ENCODE peak calls at places on chromosomes 2 and 18, in four cellular contexts. B is kidney epithelial cell; C is CD8-positive, alpha-beta T cell; Q is astrocyte of the spinal cord. R is an unnamed sample.

GRCh38 chr2:174335605-174336402 is 1.1 kb downstream of the SP9 start:
- DNase-seq in B (no peak), C (no peak), Q (no peak), R (no peak)

GRCh38 chr2:161650116-161651015 is 26.1 kb downstream of the SLC4A10 start:
- DNase-seq in B (no peak), C (no peak), Q (no peak), R (no peak)

GRCh38 chr2:222424729-222425671 is 657 bp downstream of the SGPP2 start:
- DNase-seq in Q (no peak), C (no peak), B (no peak), R (no peak)

GRCh38 chr2:149119358-149119757 is 80.9 kb downstream of the LYPD6B start:
- DNase-seq in B (no peak), Q (no peak), C (no peak), R (no peak)

GRCh38 chr2:9979977-9980376 is 28.5 kb downstream of the GRHL1 start:
- DNase-seq in Q (no peak), B (no peak), C (no peak), R (no peak)

GRCh38 chr2:33859791-33860461 is 260.8 kb upstream of the FAM98A start:
- DNase-seq in C (no peak), Q (peak; percentile 2), B (no peak), R (no peak)

GRCh38 chr18:49613741-49614151 is 51.9 kb downstream of the LIPG start:
- DNase-seq in B (no peak), C (no peak), Q (no peak), R (no peak)

GRCh38 chr2:119734051-119734450 is 25.7 kb upstream of the PTPN4 start:
- DNase-seq in C (no peak), B (no peak), Q (no peak), R (no peak)

GRCh38 chr18:702957-703659 is 9.3 kb downstream of the ENOSF1 start:
- DNase-seq in C (no peak), Q (peak; percentile 81), B (peak; percentile 71), R (peak; percentile 95)

GRCh38 chr2:44358498-44358897 is 2.8 kb downstream of the PREPL start:
- DNase-seq in C (peak; percentile 26), B (peak; percentile 53), Q (peak; percentile 72), R (no peak)

GRCh38 chr18:11607897-11608296 is 1.5 kb upstream of the SLC35G4 start:
- DNase-seq in C (no peak), Q (no peak), B (peak; percentile 1), R (no peak)

GRCh38 chr2:160353166-160353565 is 140.4 kb downstream of the RBMS1 start:
- DNase-seq in B (no peak), C (no peak), Q (no peak), R (no peak)
- TF ChIP-seq CTCF in B (no peak), C (peak; percentile 64), Q (peak; percentile 21), R (peak; percentile 18)

GRCh38 chr2:229914182-229914581 is 7.6 kb downstream of the TRIP12 start:
- DNase-seq in B (no peak), Q (no peak), C (no peak), R (peak; percentile 42)

GRCh38 chr2:229905601-229906000 is 16.2 kb downstream of the TRIP12 start:
- DNase-seq in Q (no peak), B (no peak), C (no peak), R (no peak)

GRCh38 chr2:229909090-229909489 is 12.7 kb downstream of the TRIP12 start:
- DNase-seq in C (no peak), B (no peak), Q (no peak), R (no peak)

GRCh38 chr2:229910147-229910831 is 11.5 kb downstream of the TRIP12 start:
- DNase-seq in Q (no peak), B (no peak), C (no peak), R (no peak)

DNA sequence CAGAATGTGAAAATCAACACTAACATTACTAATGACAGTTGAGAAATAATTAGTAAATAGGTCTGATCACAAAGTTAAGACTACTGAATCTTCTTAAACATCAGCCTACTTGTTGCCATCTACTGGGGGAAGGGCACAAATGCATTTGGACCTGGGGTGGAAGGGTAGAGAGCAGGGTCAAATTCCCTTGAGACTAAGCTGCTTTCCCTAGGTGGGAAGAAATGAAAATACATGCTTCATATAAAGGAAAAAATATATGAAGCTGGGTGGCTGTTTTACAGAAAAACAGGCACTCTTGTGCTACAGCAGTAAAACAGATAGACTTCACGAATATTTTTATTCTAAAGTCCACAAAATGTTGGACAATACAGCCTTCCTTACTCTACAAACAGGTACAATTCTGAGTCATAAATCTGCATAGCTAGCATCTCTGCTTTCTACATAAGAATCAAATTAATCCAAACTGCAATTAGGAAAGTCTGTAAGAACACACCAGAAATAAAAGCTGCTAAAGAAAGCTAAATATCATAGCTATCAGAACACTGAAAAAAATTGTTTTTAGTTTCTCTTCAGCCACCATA is 10.9 kb downstream of the TRIP12 start:
- DNase-seq in C (no peak), B (no peak), Q (no peak), R (no peak)
- TF ChIP-seq CTCF in C (peak; percentile 44), B (peak; percentile 39), Q (peak; percentile 42), R (peak; percentile 29)

GRCh38 chr2:239928457-239929350 is 96.4 kb downstream of the NDUFA10 start:
- DNase-seq in C (no peak), B (no peak), Q (no peak), R (no peak)
- TF ChIP-seq CTCF in C (no peak), B (no peak), Q (no peak), R (no peak)

DNA sequence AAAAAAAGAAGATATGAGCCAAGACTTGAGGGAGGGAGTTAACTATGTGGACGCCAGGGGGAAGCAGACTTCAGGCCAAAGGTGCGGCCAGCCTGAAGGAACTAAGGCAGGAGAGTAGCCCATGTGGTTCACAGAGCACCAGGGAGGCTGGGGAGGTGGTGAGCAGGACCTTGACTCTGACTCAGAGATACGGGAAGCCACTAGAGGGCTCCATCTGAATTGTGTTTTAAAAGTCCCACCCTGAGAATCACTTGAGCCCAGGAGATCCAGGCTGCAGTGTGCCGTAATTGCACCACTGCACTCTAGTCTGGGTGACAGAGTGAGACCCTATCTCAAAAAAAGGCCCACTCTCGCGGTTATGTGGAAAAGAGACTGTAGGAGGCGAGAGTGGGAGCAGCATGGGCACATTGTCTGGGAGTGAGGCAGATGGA is 12.3 kb downstream of the CEP192 start:
- DNase-seq in C (no peak), B (peak; percentile 21), Q (peak; percentile 80), R (peak; percentile 86)
- TF ChIP-seq CTCF in C (peak; percentile 28), B (peak; percentile 41), Q (peak; percentile 61), R (peak; percentile 62)

DNA sequence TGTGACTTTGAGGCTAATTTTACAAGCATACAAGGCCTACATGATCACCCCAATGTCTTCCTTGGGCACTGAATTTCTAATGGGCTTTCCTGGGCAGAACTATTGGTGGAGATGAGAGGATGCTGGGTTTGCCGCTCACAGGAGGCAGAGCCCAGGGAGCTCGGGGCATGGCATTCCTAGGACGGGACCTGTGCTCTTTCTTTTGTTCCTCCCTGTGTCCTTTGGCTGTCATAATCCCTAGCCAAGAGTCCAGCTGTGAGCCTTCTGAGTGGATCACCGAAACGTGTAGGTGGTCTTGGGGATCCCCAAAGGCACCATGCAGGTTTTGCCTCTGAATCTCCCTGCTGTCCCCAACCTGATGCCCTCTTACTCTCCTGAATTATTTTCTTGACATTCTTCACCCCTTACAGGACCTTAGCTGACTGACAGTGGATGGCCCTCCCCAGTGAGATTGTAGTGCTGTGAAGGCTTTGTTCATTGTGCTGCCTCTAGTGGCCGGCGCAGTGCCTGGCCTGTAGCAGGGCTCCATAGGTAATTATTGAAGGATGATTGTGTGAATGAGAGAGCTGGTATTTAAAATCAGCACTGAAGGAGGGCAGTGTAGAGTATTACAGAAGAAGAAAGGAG is 221.9 kb downstream of the ZNF407 start:
- DNase-seq in Q (no peak), C (no peak), B (no peak), R (no peak)
- TF ChIP-seq CTCF in Q (peak; percentile 58), C (no peak), B (peak; percentile 61), R (peak; percentile 55)

GRCh38 chr2:99670768-99671734 is 181.2 kb upstream of the REV1 start:
- DNase-seq in Q (no peak), C (no peak), B (no peak), R (no peak)

GRCh38 chr2:99660616-99661416 is 171.0 kb upstream of the REV1 start:
- DNase-seq in Q (no peak), B (no peak), C (no peak), R (no peak)

GRCh38 chr2:99663641-99664040 is 173.8 kb upstream of the REV1 start:
- DNase-seq in B (no peak), Q (no peak), C (no peak), R (no peak)

GRCh38 chr2:99662761-99663341 is 173.0 kb upstream of the REV1 start:
- DNase-seq in Q (peak; percentile 97), B (peak; percentile 67), C (no peak), R (peak; percentile 64)

DNA sequence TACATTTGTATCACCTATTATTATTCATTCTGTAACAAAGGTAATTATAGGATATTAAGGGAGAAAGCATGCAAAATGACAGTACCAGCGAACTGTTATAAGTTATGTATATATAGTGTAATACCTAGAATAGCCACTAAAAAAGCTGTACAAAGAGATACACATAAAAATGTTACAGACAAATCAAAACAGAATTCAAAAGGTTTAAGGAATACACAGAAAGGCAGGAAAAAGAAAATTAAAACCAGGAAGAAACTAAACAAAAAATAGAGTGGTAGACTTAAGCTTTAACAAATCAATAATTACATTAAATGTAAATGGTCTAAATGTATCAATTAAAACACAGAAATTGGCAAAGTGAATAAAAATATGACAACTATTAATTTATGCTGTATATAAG is 176.4 kb upstream of the REV1 start:
- DNase-seq in Q (no peak), C (no peak), B (no peak), R (no peak)
- TF ChIP-seq CTCF in Q (no peak), C (no peak), B (no peak), R (no peak)

GRCh38 chr2:227551804-227552203 is 46.9 kb upstream of the SCYGR2 start:
- DNase-seq in B (no peak), C (no peak), Q (no peak), R (no peak)

GRCh38 chr2:227545990-227546389 is 52.7 kb upstream of the SCYGR2 start:
- DNase-seq in B (no peak), Q (no peak), C (no peak), R (no peak)
- TF ChIP-seq CTCF in B (peak; percentile 10), Q (peak; percentile 20), C (no peak), R (peak; percentile 27)

GRCh38 chr2:217988840-217989204 is 14.0 kb downstream of the TNS1 start:
- DNase-seq in Q (no peak), C (no peak), B (no peak), R (no peak)
- TF ChIP-seq CTCF in Q (no peak), C (no peak), B (no peak), R (no peak)

GRCh38 chr2:227363756-227364155 is 15.3 kb downstream of the TM4SF20 start:
- DNase-seq in C (no peak), Q (no peak), B (no peak), R (no peak)
- TF ChIP-seq CTCF in C (no peak), Q (peak; percentile 9), B (peak; percentile 7), R (no peak)

GRCh38 chr2:219498280-219499057 is at the start of gene GMPPA:
- DNase-seq in B (peak; percentile 98), C (peak; percentile 86), Q (peak; percentile 99), R (peak; percentile 100)
- TF ChIP-seq CTCF in B (no peak), C (no peak), Q (no peak), R (peak; percentile 12)